ENCODE peak calls at places on chromosomes 3 and 15, in eight cellular contexts. T is endothelial cell, A is body of pancreas, H is cardiac muscle cell, X is GM23338, C is breast epithelium, F is WTC11, J is progenitor cell of endocrine pancreas. O is an unnamed sample.
A peak's percentile ranks its signal among the peaks of the same experiment; 100 is the strongest.

GRCh38 chr15:43286074-43286473 is 19.3 kb upstream of the TGM5 start:
- DNase-seq in C (no peak), J (no peak), F (no peak), X (no peak), A (no peak), H (no peak), T (no peak), O (no peak)

GRCh38 chr3:37308247-37308646 is 133.9 kb upstream of the LRRFIP2 start:
- DNase-seq in A (no peak), H (peak; percentile 28), C (no peak), J (no peak), X (peak; percentile 53), T (no peak), F (no peak), O (no peak)

GRCh38 chr3:71581981-71582611 is 1.4 kb downstream of the FOXP1 start:
- DNase-seq in J (peak; percentile 54), X (peak; percentile 88), F (peak; percentile 74), A (peak; percentile 52), T (peak; percentile 58), H (peak; percentile 86), C (peak; percentile 57), O (peak; percentile 72)

GRCh38 chr3:120352017-120352416 is 2.9 kb upstream of the LRRC58 start:
- DNase-seq in F (no peak), C (no peak), X (no peak), A (no peak), H (no peak), J (no peak), T (no peak), O (no peak)

GRCh38 chr3:128532007-128532983 is 39.3 kb upstream of the GATA2 start:
- DNase-seq in X (no peak), A (no peak), C (no peak), T (no peak), H (no peak), F (no peak), J (no peak), O (no peak)

GRCh38 chr3:22960326-22960984 is 242.7 kb upstream of the UBE2E2 start:
- DNase-seq in H (peak; percentile 52), X (peak; percentile 68), F (peak; percentile 17), A (peak; percentile 56), J (no peak), C (no peak), T (peak; percentile 22), O (no peak)

GRCh38 chr3:54557538-54558419 is 370.1 kb downstream of the LRTM1 start:
- DNase-seq in F (no peak), H (no peak), J (no peak), X (no peak), A (no peak), C (no peak), T (no peak), O (no peak)

GRCh38 chr15:36798366-36798765 is 218.9 kb downstream of the CDIN1 start:
- DNase-seq in J (no peak), A (no peak), X (no peak), C (no peak), F (no peak), H (no peak), T (no peak), O (no peak)

GRCh38 chr15:50556642-50557371 is 10.3 kb upstream of the USP50 start:
- DNase-seq in X (no peak), H (no peak), A (no peak), J (no peak), T (no peak), F (no peak), C (no peak), O (no peak)

GRCh38 chr15:40327338-40327917 is 3.9 kb downstream of the INAFM2 start:
- DNase-seq in F (no peak), A (no peak), X (peak; percentile 30), H (no peak), J (no peak), C (no peak), T (no peak), O (no peak)

GRCh38 chr3:104437891-104438290 is 928.8 kb upstream of the ALCAM start:
- DNase-seq in A (no peak), X (peak; percentile 38), T (no peak), J (no peak), H (no peak), C (no peak), F (no peak), O (no peak)

GRCh38 chr15:36724901-36725300 is 145.5 kb downstream of the CDIN1 start:
- DNase-seq in X (no peak), A (no peak), C (no peak), H (peak; percentile 36), T (no peak), J (no peak), F (no peak), O (no peak)

GRCh38 chr15:37031198-37031597 is 69.2 kb downstream of the MEIS2 start:
- DNase-seq in F (no peak), C (no peak), T (no peak), X (no peak), A (no peak), H (no peak), J (no peak), O (no peak)

GRCh38 chr3:17518189-17519059 is 224.0 kb downstream of the TBC1D5 start:
- DNase-seq in J (no peak), F (peak; percentile 41), A (no peak), C (no peak), H (peak; percentile 62), X (peak; percentile 46), T (no peak), O (no peak)

GRCh38 chr3:36895488-36896409 is 49.1 kb downstream of the TRANK1 start:
- DNase-seq in J (no peak), X (no peak), A (no peak), H (no peak), F (no peak), T (no peak), C (no peak), O (no peak)

GRCh38 chr15:51386960-51387698 is 45.7 kb downstream of the GLDN start:
- DNase-seq in F (no peak), X (no peak), C (no peak), H (no peak), A (no peak), J (no peak), T (no peak), O (no peak)

GRCh38 chr3:11736136-11736833 is 92.6 kb upstream of the VGLL4 start:
- DNase-seq in J (no peak), C (no peak), T (no peak), F (no peak), A (no peak), H (no peak), X (no peak), O (no peak)

GRCh38 chr15:94232107-94232506 is 746 bp downstream of the MCTP2 start:
- DNase-seq in T (no peak), J (no peak), A (no peak), C (no peak), F (no peak), X (peak; percentile 20), H (no peak), O (no peak)

GRCh38 chr3:47315069-47315647 is 32.4 kb downstream of the KLHL18 start:
- DNase-seq in J (no peak), T (peak; percentile 9), F (no peak), H (no peak), A (no peak), C (no peak), X (no peak), O (no peak)

GRCh38 chr3:10322355-10322715 is 1.4 kb upstream of the SEC13 start:
- DNase-seq in H (no peak), X (peak; percentile 76), A (no peak), C (no peak), J (no peak), F (no peak), T (no peak), O (no peak)

GRCh38 chr3:8458711-8459110 is 42.9 kb upstream of the LMCD1 start:
- DNase-seq in J (no peak), X (no peak), T (no peak), C (no peak), H (no peak), F (no peak), A (no peak), O (no peak)
- TF ChIP-seq CTCF in J (no peak), X (no peak), T (no peak), C (no peak), H (no peak), F (no peak), A (no peak), O (no peak)

GRCh38 chr3:79002465-79003372 is 765.1 kb downstream of the ROBO1 start:
- DNase-seq in T (no peak), A (no peak), J (no peak), F (no peak), H (no peak), X (no peak), C (no peak), O (no peak)

GRCh38 chr3:79005084-79005483 is 762.7 kb downstream of the ROBO1 start:
- DNase-seq in X (no peak), F (no peak), T (no peak), C (no peak), J (no peak), A (no peak), H (no peak), O (no peak)

GRCh38 chr3:79001255-79001654 is 766.5 kb downstream of the ROBO1 start:
- DNase-seq in A (no peak), C (no peak), H (no peak), X (no peak), F (no peak), T (no peak), J (no peak), O (no peak)

GRCh38 chr3:79006077-79006476 is 761.7 kb downstream of the ROBO1 start:
- DNase-seq in T (no peak), H (no peak), X (no peak), F (no peak), A (no peak), C (no peak), J (no peak), O (no peak)

GRCh38 chr3:79003994-79004393 is 763.8 kb downstream of the ROBO1 start:
- DNase-seq in C (no peak), T (no peak), J (no peak), A (no peak), H (no peak), X (no peak), F (no peak), O (no peak)
- TF ChIP-seq CTCF in C (no peak), T (peak; percentile 36), J (peak; percentile 17), A (no peak), H (no peak), X (no peak), F (no peak), O (no peak)

GRCh38 chr3:162398554-162398953 is 901.9 kb downstream of the OTOL1 start:
- DNase-seq in A (no peak), T (no peak), C (no peak), F (no peak), H (no peak), X (no peak), J (no peak), O (no peak)

DNA sequence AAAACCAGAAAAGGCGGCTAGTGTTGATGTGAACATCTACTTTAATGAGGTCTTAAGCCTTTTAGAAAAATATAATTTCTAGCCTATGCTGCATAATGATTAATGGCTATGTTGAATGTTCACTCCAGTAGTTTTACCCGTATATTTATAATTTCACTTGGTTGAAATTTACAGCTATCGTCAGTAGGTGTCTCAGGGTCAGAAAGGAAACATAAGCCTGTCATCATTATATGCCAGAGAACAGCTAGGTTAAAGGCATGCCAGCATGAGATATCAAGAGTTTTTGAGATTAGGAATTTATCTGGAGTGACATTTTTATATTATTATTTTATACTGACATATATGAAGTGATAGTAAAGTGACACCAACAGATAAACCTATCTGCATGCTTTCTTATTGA is 904.1 kb downstream of the OTOL1 start:
- DNase-seq in F (no peak), T (no peak), J (no peak), A (no peak), C (no peak), H (no peak), X (no peak), O (no peak)
- TF ChIP-seq CTCF in F (no peak), T (no peak), J (no peak), A (no peak), C (no peak), H (no peak), X (no peak), O (no peak)

GRCh38 chr15:53976844-53977392 is 1.3 kb upstream of the UNC13C start:
- DNase-seq in T (peak; percentile 39), C (peak; percentile 52), F (peak; percentile 62), A (no peak), J (peak; percentile 36), H (peak; percentile 74), X (peak; percentile 37), O (no peak)
- TF ChIP-seq CTCF in T (no peak), C (no peak), F (no peak), A (no peak), J (peak; percentile 68), H (no peak), X (peak; percentile 46), O (no peak)

O was measured in activated B cell treated with CpG ODN at 0.5 μM for 24 hours.